ENCODE peak calls at places on chromosomes 11 and 22, in six cellular contexts. One of them, this sample, is unnamed.

GRCh38 chr11:83278351-83278750 is 7.8 kb downstream of the CCDC90B start:
- DNase-seq in neuronal stem cell: no peak
- DNase-seq in IMR-90: peak; percentile 65
- DNase-seq in H1: no peak
- DNase-seq in H9: no peak
- DNase-seq in mesendoderm: no peak
- DNase-seq in this sample: no peak

GRCh38 chr11:62501432-62501891 is 45.1 kb downstream of the AHNAK start:
- DNase-seq in IMR-90: peak; percentile 26
- DNase-seq in neuronal stem cell: no peak
- DNase-seq in H1: no peak
- DNase-seq in mesendoderm: no peak
- DNase-seq in H9: no peak
- DNase-seq in this sample: no peak

GRCh38 chr22:50505776-50506610 is 1.5 kb downstream of the LMF2 start:
- DNase-seq in H1: no peak
- DNase-seq in IMR-90: no peak
- DNase-seq in mesendoderm: no peak
- DNase-seq in neuronal stem cell: no peak
- DNase-seq in H9: peak; percentile 30
- DNase-seq in this sample: no peak

GRCh38 chr22:45604239-45604711 is 67.4 kb upstream of the ATXN10 start:
- DNase-seq in IMR-90: peak; percentile 48
- DNase-seq in neuronal stem cell: no peak
- DNase-seq in H1: no peak
- DNase-seq in H9: no peak
- DNase-seq in mesendoderm: no peak
- DNase-seq in this sample: no peak

GRCh38 chr11:109750964-109751363 is 329.0 kb downstream of the C11orf87 start:
- DNase-seq in H9: no peak
- DNase-seq in neuronal stem cell: no peak
- DNase-seq in mesendoderm: no peak
- DNase-seq in IMR-90: no peak
- DNase-seq in H1: no peak
- DNase-seq in this sample: no peak

GRCh38 chr11:48075637-48076036 is 95.3 kb downstream of the PTPRJ start:
- DNase-seq in H9: no peak
- DNase-seq in mesendoderm: no peak
- DNase-seq in neuronal stem cell: no peak
- DNase-seq in H1: no peak
- DNase-seq in IMR-90: no peak
- DNase-seq in this sample: no peak

GRCh38 chr11:117870176-117870952 is 6.1 kb downstream of the FXYD6 start:
- DNase-seq in H9: no peak
- DNase-seq in H1: no peak
- DNase-seq in neuronal stem cell: no peak
- DNase-seq in mesendoderm: no peak
- DNase-seq in IMR-90: no peak
- DNase-seq in this sample: no peak

GRCh38 chr11:106281455-106282173 is 204.2 kb downstream of the AASDHPPT start:
- DNase-seq in mesendoderm: no peak
- DNase-seq in neuronal stem cell: no peak
- DNase-seq in IMR-90: peak; percentile 79
- DNase-seq in H1: no peak
- DNase-seq in H9: no peak
- DNase-seq in this sample: peak; percentile 54

GRCh38 chr22:17101475-17102296 is 16.9 kb downstream of the IL17RA start:
- DNase-seq in neuronal stem cell: no peak
- DNase-seq in H1: no peak
- DNase-seq in H9: no peak
- DNase-seq in mesendoderm: no peak
- DNase-seq in IMR-90: no peak
- DNase-seq in this sample: no peak

GRCh38 chr11:72228229-72228843 is 3.8 kb downstream of the INPPL1 start:
- DNase-seq in neuronal stem cell: no peak
- DNase-seq in IMR-90: no peak
- DNase-seq in H9: peak; percentile 39
- DNase-seq in mesendoderm: no peak
- DNase-seq in H1: no peak
- DNase-seq in this sample: no peak

GRCh38 chr11:4125141-4125540 is 30.5 kb downstream of the RRM1 start:
- DNase-seq in mesendoderm: no peak
- DNase-seq in IMR-90: peak; percentile 10
- DNase-seq in H9: no peak
- DNase-seq in neuronal stem cell: no peak
- DNase-seq in H1: no peak
- DNase-seq in this sample: peak; percentile 34

GRCh38 chr11:122584670-122585069 is 70.9 kb upstream of the UBASH3B start:
- DNase-seq in neuronal stem cell: no peak
- DNase-seq in H9: no peak
- DNase-seq in IMR-90: no peak
- DNase-seq in H1: no peak
- DNase-seq in mesendoderm: no peak
- DNase-seq in this sample: peak; percentile 62

GRCh38 chr11:44572884-44573283 is 7.4 kb downstream of the CD82 start:
- DNase-seq in neuronal stem cell: no peak
- DNase-seq in H1: peak; percentile 64
- DNase-seq in IMR-90: no peak
- DNase-seq in H9: peak; percentile 85
- DNase-seq in mesendoderm: peak; percentile 65
- DNase-seq in this sample: no peak

GRCh38 chr11:66285250-66285947 is 3.5 kb downstream of the YIF1A start:
- DNase-seq in neuronal stem cell: no peak
- DNase-seq in H9: no peak
- DNase-seq in mesendoderm: no peak
- DNase-seq in H1: no peak
- DNase-seq in IMR-90: no peak
- DNase-seq in this sample: no peak

GRCh38 chr11:69860796-69861445 is 41.7 kb upstream of the FGF3 start:
- DNase-seq in H1: no peak
- DNase-seq in mesendoderm: no peak
- DNase-seq in neuronal stem cell: no peak
- DNase-seq in IMR-90: no peak
- DNase-seq in H9: no peak
- DNase-seq in this sample: no peak
- H3K23ac ChIP-seq in H1: no peak overlapping the region
- H3K23ac ChIP-seq in mesendoderm: no peak overlapping the region
- H3K23ac ChIP-seq in neuronal stem cell: no peak overlapping the region
- H3K23ac ChIP-seq in IMR-90: no peak overlapping the region
- H3K23ac ChIP-seq in H9: no peak overlapping the region
- H3K23ac ChIP-seq in this sample: no peak overlapping the region

GRCh38 chr11:64324692-64325469 is 7.0 kb downstream of the PRDX5 start:
- DNase-seq in neuronal stem cell: no peak
- DNase-seq in IMR-90: no peak
- DNase-seq in H9: no peak
- DNase-seq in mesendoderm: no peak
- DNase-seq in H1: no peak
- DNase-seq in this sample: peak; percentile 43
- H3K23ac ChIP-seq in neuronal stem cell: no peak overlapping the region
- H3K23ac ChIP-seq in IMR-90: no peak overlapping the region
- H3K23ac ChIP-seq in H9: no peak overlapping the region
- H3K23ac ChIP-seq in mesendoderm: no peak overlapping the region
- H3K23ac ChIP-seq in H1: no peak overlapping the region
- H3K23ac ChIP-seq in this sample: no peak overlapping the region

DNA sequence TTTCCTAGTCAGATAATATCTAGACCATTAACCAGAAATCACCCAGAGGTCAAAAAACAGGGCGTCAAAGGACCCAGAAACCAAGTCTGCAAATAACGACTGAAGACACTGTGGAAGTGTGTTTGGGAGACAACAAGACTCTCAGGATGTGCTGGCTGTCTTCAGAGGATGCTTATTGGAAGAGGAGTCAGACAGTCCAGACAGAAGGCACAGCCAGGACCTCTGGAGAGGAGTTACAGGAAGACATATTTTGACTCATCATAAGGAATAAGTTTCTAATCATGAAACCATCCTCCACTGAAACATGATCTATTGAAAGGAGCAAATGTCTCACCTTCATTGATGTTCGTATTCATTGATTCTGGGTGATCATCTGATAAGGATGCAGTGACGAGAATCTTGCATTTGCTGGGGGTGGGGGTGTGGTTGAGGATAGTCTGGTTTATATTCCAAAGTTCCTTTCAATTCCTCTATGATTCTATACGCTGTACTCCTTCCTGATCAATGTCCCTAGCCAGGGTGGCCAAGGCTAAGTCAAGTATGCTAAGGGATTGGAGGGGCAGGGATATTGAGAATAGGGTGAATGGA is 2.5 kb upstream of the CXCR5 start:
- DNase-seq in mesendoderm: no peak
- DNase-seq in H1: no peak
- DNase-seq in H9: no peak
- DNase-seq in neuronal stem cell: no peak
- DNase-seq in IMR-90: peak; percentile 13
- DNase-seq in this sample: no peak
- H3K23ac ChIP-seq in mesendoderm: no peak overlapping the region
- H3K23ac ChIP-seq in H1: no peak overlapping the region
- H3K23ac ChIP-seq in H9: no peak overlapping the region
- H3K23ac ChIP-seq in neuronal stem cell: no peak overlapping the region
- H3K23ac ChIP-seq in IMR-90: no peak overlapping the region
- H3K23ac ChIP-seq in this sample: no peak overlapping the region

GRCh38 chr11:116072776-116073175 is 568.6 kb upstream of the CADM1 start:
- DNase-seq in H1: peak; percentile 64
- DNase-seq in neuronal stem cell: peak; percentile 20
- DNase-seq in mesendoderm: peak; percentile 60
- DNase-seq in IMR-90: no peak
- DNase-seq in H9: peak; percentile 67
- DNase-seq in this sample: no peak
- H3K23ac ChIP-seq in H1: no peak overlapping the region
- H3K23ac ChIP-seq in neuronal stem cell: peak overlapping the region; percentile 28
- H3K23ac ChIP-seq in mesendoderm: peak overlapping the region; percentile 81
- H3K23ac ChIP-seq in IMR-90: no peak overlapping the region
- H3K23ac ChIP-seq in H9: no peak overlapping the region
- H3K23ac ChIP-seq in this sample: no peak overlapping the region

DNA sequence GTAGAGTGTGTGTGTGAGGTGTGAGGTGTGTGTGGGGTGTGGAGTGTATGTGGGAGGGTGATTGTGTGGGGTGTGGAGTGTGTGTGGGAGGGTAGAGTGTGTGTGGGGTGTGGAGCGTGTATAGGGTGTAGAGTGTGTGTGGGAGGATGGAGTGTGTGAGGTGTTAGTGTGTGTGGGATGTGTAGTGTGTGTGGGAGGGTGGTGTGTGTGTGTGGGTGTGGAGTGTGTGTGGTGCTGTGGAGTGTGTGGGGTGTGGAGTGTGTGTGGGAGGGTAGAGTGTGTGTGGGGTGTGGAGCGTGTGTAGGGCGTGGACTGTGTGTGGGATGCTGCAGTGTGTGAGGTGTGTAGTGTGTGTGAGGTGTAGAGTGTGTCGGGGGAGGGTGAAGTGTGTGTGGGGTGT is 356.1 kb downstream of the CADM1 start:
- DNase-seq in mesendoderm: no peak
- DNase-seq in IMR-90: no peak
- DNase-seq in H9: no peak
- DNase-seq in H1: no peak
- DNase-seq in neuronal stem cell: no peak
- DNase-seq in this sample: no peak
- H3K23ac ChIP-seq in mesendoderm: no peak overlapping the region
- H3K23ac ChIP-seq in IMR-90: no peak overlapping the region
- H3K23ac ChIP-seq in H9: no peak overlapping the region
- H3K23ac ChIP-seq in H1: no peak overlapping the region
- H3K23ac ChIP-seq in neuronal stem cell: peak overlapping the region; percentile 26
- H3K23ac ChIP-seq in this sample: no peak overlapping the region

GRCh38 chr11:67290801-67291200 is 1.7 kb downstream of the ANKRD13D start:
- DNase-seq in mesendoderm: no peak
- DNase-seq in H1: no peak
- DNase-seq in H9: no peak
- DNase-seq in IMR-90: no peak
- DNase-seq in neuronal stem cell: no peak
- DNase-seq in this sample: no peak

GRCh38 chr11:67289651-67290479 is 762 bp downstream of the ANKRD13D start:
- DNase-seq in H1: peak; percentile 64
- DNase-seq in mesendoderm: peak; percentile 35
- DNase-seq in neuronal stem cell: no peak
- DNase-seq in IMR-90: no peak
- DNase-seq in H9: no peak
- DNase-seq in this sample: no peak

GRCh38 chr11:67288452-67289225 is 464 bp upstream of the ANKRD13D start:
- DNase-seq in IMR-90: peak; percentile 88
- DNase-seq in H1: peak; percentile 91
- DNase-seq in H9: peak; percentile 88
- DNase-seq in neuronal stem cell: peak; percentile 87
- DNase-seq in mesendoderm: peak; percentile 90
- DNase-seq in this sample: peak; percentile 97

GRCh38 chr11:67288198-67288451 is 978 bp upstream of the ANKRD13D start:
- DNase-seq in mesendoderm: no peak
- DNase-seq in IMR-90: no peak
- DNase-seq in H9: no peak
- DNase-seq in H1: no peak
- DNase-seq in neuronal stem cell: no peak
- DNase-seq in this sample: no peak

GRCh38 chr11:67289226-67289650 is at the start of gene ANKRD13D:
- DNase-seq in H9: no peak
- DNase-seq in H1: no peak
- DNase-seq in neuronal stem cell: no peak
- DNase-seq in IMR-90: no peak
- DNase-seq in mesendoderm: no peak
- DNase-seq in this sample: no peak
- H3K23ac ChIP-seq in H9: no peak within 1 kb of the TSS
- H3K23ac ChIP-seq in H1: no peak within 1 kb of the TSS
- H3K23ac ChIP-seq in neuronal stem cell: peak within 1 kb of the TSS; percentile 99
- H3K23ac ChIP-seq in IMR-90: peak within 1 kb of the TSS; percentile 94
- H3K23ac ChIP-seq in mesendoderm: peak within 1 kb of the TSS; percentile 94
- H3K23ac ChIP-seq in this sample: peak within 1 kb of the TSS; percentile 92

GRCh38 chr11:59728913-59729312 is 15.3 kb upstream of the OR10V1 start:
- DNase-seq in IMR-90: no peak
- DNase-seq in H9: no peak
- DNase-seq in mesendoderm: no peak
- DNase-seq in neuronal stem cell: no peak
- DNase-seq in H1: no peak
- DNase-seq in this sample: no peak
- H3K23ac ChIP-seq in IMR-90: no peak overlapping the region
- H3K23ac ChIP-seq in H9: no peak overlapping the region
- H3K23ac ChIP-seq in mesendoderm: no peak overlapping the region
- H3K23ac ChIP-seq in neuronal stem cell: no peak overlapping the region
- H3K23ac ChIP-seq in H1: no peak overlapping the region
- H3K23ac ChIP-seq in this sample: no peak overlapping the region